ENCODE peak calls at places on chromosome 22, in eight cellular contexts. Y is BJ, V is A549, I is GM10248, P is neural crest cell, E is endothelial cell, G is left ventricle myocardium inferior, S is type B pancreatic cell. A is an unnamed sample.

GRCh38 chr22:28043269-28043668 is 124.2 kb upstream of the PITPNB start:
- DNase-seq in Y (no peak), V (no peak), I (no peak), P (no peak), E (no peak), G (no peak), S (no peak), A (no peak)

GRCh38 chr22:35378547-35379078 is 2.3 kb upstream of the HMOX1 start:
- DNase-seq in Y (no peak), V (no peak), I (no peak), P (no peak), E (no peak), G (no peak), S (no peak), A (no peak)

GRCh38 chr22:17237031-17237668 is 17.9 kb upstream of the ADA2 start:
- DNase-seq in Y (no peak), V (no peak), I (peak; percentile 84), P (no peak), E (no peak), G (no peak), S (no peak), A (no peak)

GRCh38 chr22:49972163-49973017 is 11.8 kb downstream of the PIM3 start:
- DNase-seq in Y (no peak), V (no peak), I (no peak), P (peak; percentile 1), E (peak; percentile 11), G (peak; percentile 16), S (no peak), A (no peak)

GRCh38 chr22:40401532-40401931 is 31.1 kb downstream of the SGSM3 start:
- DNase-seq in Y (no peak), V (no peak), I (no peak), P (no peak), E (no peak), G (no peak), S (no peak), A (no peak)

GRCh38 chr22:37416806-37417205 is 10.5 kb downstream of the ELFN2 start:
- DNase-seq in Y (no peak), V (no peak), I (no peak), P (peak; percentile 50), E (no peak), G (no peak), S (no peak), A (no peak)

GRCh38 chr22:38422615-38423511 is 32.1 kb downstream of the KCNJ4 start:
- DNase-seq in Y (no peak), V (no peak), I (no peak), P (no peak), E (no peak), G (no peak), S (no peak), A (no peak)

GRCh38 chr22:38355275-38355674 is 38.0 kb upstream of the CSNK1E start:
- DNase-seq in Y (no peak), V (no peak), I (no peak), P (no peak), E (no peak), G (no peak), S (peak; percentile 62), A (no peak)

GRCh38 chr22:38187413-38188212 is 6.0 kb upstream of the PLA2G6 start:
- DNase-seq in Y (no peak), V (no peak), I (no peak), P (no peak), E (no peak), G (no peak), S (no peak), A (no peak)

GRCh38 chr22:26143801-26144325 is 25.4 kb upstream of the SEZ6L start:
- DNase-seq in Y (no peak), V (no peak), I (no peak), P (no peak), E (no peak), G (no peak), S (no peak), A (no peak)

GRCh38 chr22:20086101-20086599 is 6.1 kb downstream of the DGCR8 start:
- DNase-seq in Y (no peak), V (no peak), I (no peak), P (no peak), E (no peak), G (no peak), S (no peak), A (no peak)

GRCh38 chr22:20083157-20083890 is 3.3 kb downstream of the DGCR8 start:
- DNase-seq in Y (no peak), V (no peak), I (no peak), P (no peak), E (no peak), G (no peak), S (no peak), A (no peak)

GRCh38 chr22:20083891-20084546 is 4.0 kb downstream of the DGCR8 start:
- DNase-seq in Y (no peak), V (no peak), I (no peak), P (no peak), E (no peak), G (no peak), S (no peak), A (no peak)

GRCh38 chr22:20085651-20086050 is 5.6 kb downstream of the DGCR8 start:
- DNase-seq in Y (no peak), V (no peak), I (no peak), P (no peak), E (no peak), G (no peak), S (no peak), A (no peak)

DNA sequence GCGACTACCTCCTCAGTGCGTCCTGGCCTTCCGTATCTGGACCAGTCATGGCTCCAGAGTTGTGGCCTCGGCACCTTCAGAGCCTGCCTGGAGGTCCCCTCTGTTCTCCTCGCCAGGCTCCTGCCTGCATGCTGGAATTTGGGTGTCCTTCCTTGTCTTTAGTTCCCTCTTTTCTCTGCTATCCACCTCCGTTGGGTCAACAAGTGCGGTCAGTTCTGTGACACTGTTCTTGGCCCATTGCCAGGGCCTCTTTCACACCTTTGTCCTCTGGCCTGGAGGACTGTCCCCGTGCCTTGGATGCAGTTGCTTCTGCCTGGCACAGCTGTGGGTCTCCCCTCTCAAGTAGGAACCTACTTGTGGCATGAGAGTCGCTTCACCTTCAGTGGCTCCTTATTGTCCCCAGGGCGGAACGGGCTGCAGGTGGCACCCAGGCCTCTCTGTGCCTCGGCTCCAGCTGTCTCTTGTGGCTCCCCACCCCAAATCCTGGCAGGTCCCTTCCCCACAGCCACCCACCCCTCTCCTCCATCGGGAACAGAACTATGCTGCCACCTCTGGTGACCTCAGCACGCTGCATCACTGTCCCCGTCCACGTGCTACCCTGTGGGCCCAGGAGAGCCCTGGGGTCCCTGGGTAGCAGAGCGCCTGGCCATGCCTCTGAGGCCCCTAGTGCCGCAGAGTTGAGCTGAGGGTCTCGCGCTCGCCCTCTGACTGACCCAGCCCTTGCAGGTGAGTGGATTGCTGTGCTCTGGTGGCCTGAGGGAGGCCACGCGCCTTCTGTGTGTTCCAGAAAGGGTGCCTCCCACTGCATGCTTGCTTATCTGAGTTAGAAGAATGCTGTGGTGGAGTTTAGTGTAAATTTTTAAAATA is 4.7 kb downstream of the DGCR8 start:
- DNase-seq in Y (no peak), V (no peak), I (no peak), P (peak; percentile 49), E (peak; percentile 52), G (no peak), S (no peak), A (no peak)
- TF ChIP-seq CTCF in Y (peak; percentile 37), V (peak; percentile 16), I (peak; percentile 30), P (peak; percentile 56), E (peak; percentile 36), G (peak; percentile 45), S (peak; percentile 66), A (peak; percentile 21)

DNA sequence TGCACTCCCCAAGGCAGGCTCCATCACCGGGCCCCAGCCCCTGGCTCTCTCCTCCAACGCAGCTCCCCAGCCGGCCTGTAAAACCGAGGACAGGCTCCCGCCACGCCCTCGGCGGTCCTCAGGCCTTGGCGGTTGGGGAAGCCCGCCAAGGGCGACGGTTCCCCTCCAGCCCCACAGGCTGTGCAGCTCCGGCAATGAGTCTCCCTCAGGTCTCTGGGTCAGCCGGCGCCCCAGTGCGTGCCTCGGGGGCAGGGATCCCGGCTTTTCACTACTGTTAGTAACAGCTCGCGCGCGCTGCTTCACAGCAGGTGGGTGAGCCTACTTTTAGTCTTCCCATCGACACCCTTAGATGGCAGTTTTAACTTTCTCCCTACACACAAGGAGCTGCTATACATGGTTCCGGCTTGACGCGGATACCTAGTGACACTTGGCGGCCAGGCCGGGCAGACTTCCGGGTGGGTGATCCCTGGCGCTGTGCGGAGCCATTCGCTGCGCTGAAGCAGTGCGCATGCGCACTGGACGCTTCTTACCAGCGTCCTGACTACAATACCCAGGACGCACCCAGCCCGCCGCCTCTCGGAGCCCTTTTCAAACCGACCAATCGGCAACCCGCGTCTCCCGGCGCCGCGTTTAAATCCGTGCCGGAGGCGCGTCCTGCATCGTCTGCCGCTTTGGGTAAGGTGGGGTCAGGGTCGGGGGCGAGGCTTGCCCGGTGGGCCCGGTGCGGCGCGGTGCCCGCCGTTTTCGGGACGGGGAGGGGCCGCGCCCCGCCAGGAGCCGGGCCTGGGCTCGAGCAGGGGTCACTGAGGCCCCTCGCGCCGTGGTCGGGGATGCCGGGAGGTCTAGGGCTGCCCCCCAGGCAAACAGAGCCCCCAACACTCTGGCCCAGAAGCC is at the start of gene GTSE1:
- DNase-seq in Y (peak; percentile 87), V (peak; percentile 95), I (peak; percentile 100), P (peak; percentile 92), E (peak; percentile 92), G (peak; percentile 98), S (peak; percentile 97), A (peak; percentile 92)
- TF ChIP-seq CTCF in Y (peak; percentile 18), V (no peak), I (peak; percentile 47), P (no peak), E (no peak), G (peak; percentile 43), S (no peak), A (no peak)

DNA sequence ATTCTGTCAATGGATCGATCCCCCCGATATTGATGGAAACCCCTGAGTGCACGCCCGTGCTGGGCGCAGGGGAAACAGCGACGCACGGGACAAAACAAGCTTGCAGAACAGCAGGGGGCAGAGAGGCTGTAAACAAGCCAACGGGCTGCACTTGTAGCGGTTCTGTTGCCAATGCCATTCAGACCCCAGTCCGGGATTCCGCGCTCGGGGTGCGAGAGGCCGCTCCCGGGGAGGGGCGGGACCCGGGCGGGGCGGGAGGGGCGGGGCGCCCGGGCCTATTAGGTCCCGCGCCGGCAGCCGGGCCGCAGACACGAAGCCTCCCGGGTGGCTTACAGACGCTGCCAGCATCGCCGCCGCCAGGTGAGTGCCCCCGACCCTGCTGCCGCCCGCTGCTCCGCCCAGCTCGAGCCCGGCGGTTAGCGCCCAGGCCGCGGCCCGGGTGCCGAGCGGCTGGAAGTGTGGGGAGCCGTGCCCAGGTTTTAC is at the start of gene BIK:
- DNase-seq in Y (no peak), V (peak; percentile 41), I (peak; percentile 58), P (peak; percentile 27), E (peak; percentile 50), G (peak; percentile 39), S (no peak), A (no peak)
- TF ChIP-seq CTCF in Y (peak; percentile 32), V (no peak), I (peak; percentile 45), P (peak; percentile 45), E (no peak), G (peak; percentile 41), S (peak; percentile 22), A (peak; percentile 35)

GRCh38 chr22:31161386-31161785 is 1.4 kb downstream of the RNF185 start:
- DNase-seq in Y (no peak), V (no peak), I (no peak), P (no peak), E (no peak), G (no peak), S (no peak), A (no peak)
- TF ChIP-seq CTCF in Y (no peak), V (no peak), I (no peak), P (no peak), E (no peak), G (no peak), S (no peak), A (no peak)

GRCh38 chr22:46833228-46833627 is 70.8 kb downstream of the TBC1D22A start:
- DNase-seq in Y (no peak), V (peak; percentile 44), I (no peak), P (no peak), E (peak; percentile 44), G (no peak), S (no peak), A (no peak)
- TF ChIP-seq CTCF in Y (peak; percentile 22), V (no peak), I (no peak), P (peak; percentile 60), E (no peak), G (peak; percentile 52), S (peak; percentile 67), A (no peak)